ENCODE peak calls at places on chromosomes 1 and 21, in five cellular contexts. F is upper lobe of right lung; Y is trophoblast cell; X is K562; H is CD4-positive, CD25-positive, alpha-beta regulatory T cell. N is an unnamed sample.

GRCh38 chr1:115301438-115302020 is 36.5 kb downstream of the NGF start:
- DNase-seq in F (no peak), Y (no peak), X (no peak), H (no peak), N (no peak)

GRCh38 chr1:40818264-40818961 is 34.8 kb downstream of the KCNQ4 start:
- DNase-seq in F (peak; percentile 87), Y (peak; percentile 27), X (peak; percentile 46), H (peak; percentile 91), N (no peak)

GRCh38 chr1:67350783-67351182 is 43.1 kb downstream of the IL12RB2 start:
- DNase-seq in F (no peak), Y (no peak), X (peak; percentile 35), H (peak; percentile 50), N (no peak)

GRCh38 chr1:178109348-178110143 is 15.6 kb downstream of the RASAL2 start:
- DNase-seq in F (no peak), Y (no peak), X (no peak), H (no peak), N (no peak)

GRCh38 chr1:240337795-240338194 is 246.1 kb downstream of the FMN2 start:
- DNase-seq in F (no peak), Y (no peak), X (no peak), H (no peak), N (no peak)

GRCh38 chr21:37155216-37155615 is 82.2 kb downstream of the TTC3 start:
- DNase-seq in F (no peak), Y (no peak), X (no peak), H (no peak), N (no peak)

GRCh38 chr1:116178837-116179236 is 67.6 kb downstream of the MAB21L3 start:
- DNase-seq in F (no peak), Y (no peak), X (no peak), H (no peak), N (no peak)

GRCh38 chr1:2805801-2806430 is 4.4 kb upstream of the TTC34 start:
- DNase-seq in F (no peak), Y (no peak), X (no peak), H (no peak), N (no peak)

GRCh38 chr1:202173993-202174392 is 13.6 kb upstream of the PTPN7 start:
- DNase-seq in F (peak; percentile 61), Y (no peak), X (no peak), H (no peak), N (no peak)

GRCh38 chr21:40635336-40635735 is 211.6 kb downstream of the DSCAM start:
- DNase-seq in F (no peak), Y (no peak), X (no peak), H (no peak), N (no peak)

GRCh38 chr1:176450526-176450925 is 12.4 kb upstream of the PAPPA2 start:
- DNase-seq in F (no peak), Y (peak; percentile 96), X (no peak), H (no peak), N (no peak)

GRCh38 chr1:173113015-173113741 is 62.4 kb upstream of the TNFSF18 start:
- DNase-seq in F (no peak), Y (no peak), X (no peak), H (no peak), N (no peak)

GRCh38 chr1:206021008-206021795 is 2.5 kb downstream of the CTSE start:
- DNase-seq in F (no peak), Y (no peak), X (no peak), H (no peak), N (no peak)

GRCh38 chr1:158149577-158150269 is 31.0 kb upstream of the CD1D start:
- DNase-seq in F (peak; percentile 95), Y (peak; percentile 84), X (peak; percentile 93), H (peak; percentile 67), N (peak; percentile 92)

GRCh38 chr1:53123462-53124129 is 18.8 kb downstream of the SLC1A7 start:
- DNase-seq in F (no peak), Y (no peak), X (no peak), H (no peak), N (no peak)

GRCh38 chr1:90317628-90318027 is 322.7 kb downstream of the ZNF326 start:
- DNase-seq in F (no peak), Y (no peak), X (no peak), H (no peak), N (no peak)

GRCh38 chr1:43331688-43332087 is 5.9 kb upstream of the MPL start:
- DNase-seq in F (no peak), Y (no peak), X (no peak), H (no peak), N (no peak)

GRCh38 chr1:114670083-114671010 is 498 bp upstream of the DENND2C start:
- DNase-seq in F (peak; percentile 98), Y (peak; percentile 81), X (peak; percentile 93), H (peak; percentile 84), N (peak; percentile 90)

GRCh38 chr1:202952818-202953217 is 5.3 kb downstream of the ADIPOR1 start:
- DNase-seq in F (no peak), Y (peak; percentile 31), X (no peak), H (peak; percentile 56), N (no peak)

GRCh38 chr1:78722521-78722920 is 72.9 kb downstream of the IFI44 start:
- DNase-seq in F (no peak), Y (no peak), X (no peak), H (no peak), N (no peak)

GRCh38 chr1:178310685-178311105 is 186.1 kb downstream of the CLEC20A start:
- DNase-seq in F (no peak), Y (peak; percentile 14), X (peak; percentile 55), H (peak; percentile 45), N (no peak)

GRCh38 chr1:51168266-51168845 is 66.3 kb downstream of the C1orf185 start:
- DNase-seq in F (no peak), Y (no peak), X (no peak), H (peak; percentile 12), N (no peak)

GRCh38 chr21:44590311-44590721 is 2.0 kb downstream of the KRTAP10-6 start:
- DNase-seq in F (peak; percentile 61), Y (no peak), X (no peak), H (no peak), N (no peak)

GRCh38 chr1:193417420-193417819 is 231.0 kb upstream of the B3GALT2 start:
- DNase-seq in F (peak; percentile 36), Y (no peak), X (no peak), H (peak; percentile 23), N (no peak)

GRCh38 chr1:53909946-53910345 is 16.0 kb downstream of the DIO1 start:
- DNase-seq in F (no peak), Y (no peak), X (no peak), H (no peak), N (no peak)

DNA sequence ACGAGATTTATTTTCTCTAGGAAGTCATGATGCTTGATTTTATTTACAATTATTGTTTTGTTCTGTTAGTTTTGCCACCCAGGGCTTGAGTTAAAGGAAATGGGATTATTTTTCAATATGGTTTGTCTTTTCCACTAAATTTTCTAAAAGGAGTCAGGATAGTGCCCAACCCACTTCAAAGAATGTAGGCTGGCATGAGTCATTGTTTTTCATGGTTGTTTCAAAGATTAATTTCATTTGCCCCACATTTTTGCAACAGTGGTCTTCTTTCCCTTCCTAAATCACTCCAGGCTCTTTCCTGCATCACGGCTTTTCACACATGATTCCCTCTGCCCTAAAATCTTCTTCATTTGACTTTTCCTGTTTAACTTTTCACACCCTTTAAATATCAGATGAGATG is 2.5 kb downstream of the SLAMF6 start:
- DNase-seq in F (no peak), Y (no peak), X (no peak), H (no peak), N (no peak)
- H3K4me3 ChIP-seq in F (peak overlapping the region; percentile 40), Y (no peak overlapping the region), X (no peak overlapping the region), H (peak overlapping the region; percentile 98), N (no peak overlapping the region)

GRCh38 chr1:204126941-204127340 is 24.9 kb downstream of the ETNK2 start:
- DNase-seq in F (no peak), Y (no peak), X (no peak), H (no peak), N (no peak)
- H3K4me1 ChIP-seq in F (peaks cover 13% of the 10 kb centered on the region), Y (peaks cover 7% of the 10 kb centered on the region), X (no peaks in the 10 kb centered on the region), H (no peaks in the 10 kb centered on the region), N (peaks cover 15% of the 10 kb centered on the region)

GRCh38 chr1:5975133-5975880 is 16.9 kb downstream of the NPHP4 start:
- DNase-seq in F (peak; percentile 66), Y (no peak), X (peak; percentile 29), H (peak; percentile 62), N (peak; percentile 66)
- H3K4me3 ChIP-seq in F (no peak overlapping the region), Y (no peak overlapping the region), X (no peak overlapping the region), H (no peak overlapping the region), N (no peak overlapping the region)

DNA sequence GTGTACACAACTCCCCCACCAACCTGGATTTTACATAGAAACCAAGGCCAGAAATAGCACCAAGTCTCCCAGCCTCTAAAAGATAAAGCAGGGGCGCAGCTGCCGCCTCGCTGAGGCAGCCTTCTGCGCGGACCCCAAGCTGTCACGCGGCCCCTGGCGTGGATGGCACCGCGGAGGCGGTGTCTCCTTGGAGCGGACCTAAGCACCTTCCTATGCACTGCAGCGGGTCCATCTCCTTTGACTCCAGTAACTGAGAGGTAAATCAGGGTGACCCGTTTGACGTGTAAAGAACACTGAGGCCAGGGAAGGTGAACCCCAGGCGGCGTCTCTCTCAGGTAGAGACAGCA is 17.0 kb downstream of the ZNF697 start:
- DNase-seq in F (no peak), Y (no peak), X (no peak), H (no peak), N (no peak)
- H3K4me1 ChIP-seq in F (peaks cover 58% of the 10 kb centered on the region), Y (peaks cover 17% of the 10 kb centered on the region), X (no peaks in the 10 kb centered on the region), H (no peaks in the 10 kb centered on the region), N (peaks cover 19% of the 10 kb centered on the region)

DNA sequence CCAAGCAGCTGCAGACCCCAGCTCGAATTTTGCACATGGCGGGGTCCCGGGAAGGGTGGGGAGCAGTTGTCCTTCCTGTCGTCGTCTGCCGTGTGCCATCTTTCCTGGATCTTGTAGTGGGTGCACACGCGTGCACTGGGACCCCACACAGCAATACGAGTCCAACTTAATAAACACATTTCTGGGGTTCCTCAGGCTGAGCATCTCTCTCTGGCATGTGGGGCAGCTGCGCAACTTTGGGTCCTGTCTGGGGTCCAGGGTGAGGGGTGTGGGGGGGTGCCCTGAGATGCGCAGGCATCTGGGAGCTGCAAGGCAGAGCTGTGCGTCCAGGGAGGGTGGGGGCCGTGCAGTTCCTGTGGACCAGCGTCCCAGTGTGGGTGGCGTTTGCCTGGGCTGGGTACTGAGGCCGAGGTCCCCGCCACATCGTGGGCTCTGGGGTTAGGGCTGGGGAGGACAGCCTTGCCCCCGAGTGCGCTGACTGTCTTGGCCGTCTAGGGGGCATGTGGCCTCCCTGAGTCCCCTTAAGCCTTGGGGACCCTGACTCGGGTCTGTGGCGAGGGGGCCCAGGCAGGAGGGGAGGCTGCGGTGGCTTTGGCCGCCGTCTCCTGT is 652 bp upstream of the PLEKHN1 start:
- DNase-seq in F (no peak), Y (no peak), X (no peak), H (no peak), N (no peak)
- H3K4me3 ChIP-seq in F (no peak overlapping the region), Y (no peak overlapping the region), X (no peak overlapping the region), H (no peak overlapping the region), N (no peak overlapping the region)

DNA sequence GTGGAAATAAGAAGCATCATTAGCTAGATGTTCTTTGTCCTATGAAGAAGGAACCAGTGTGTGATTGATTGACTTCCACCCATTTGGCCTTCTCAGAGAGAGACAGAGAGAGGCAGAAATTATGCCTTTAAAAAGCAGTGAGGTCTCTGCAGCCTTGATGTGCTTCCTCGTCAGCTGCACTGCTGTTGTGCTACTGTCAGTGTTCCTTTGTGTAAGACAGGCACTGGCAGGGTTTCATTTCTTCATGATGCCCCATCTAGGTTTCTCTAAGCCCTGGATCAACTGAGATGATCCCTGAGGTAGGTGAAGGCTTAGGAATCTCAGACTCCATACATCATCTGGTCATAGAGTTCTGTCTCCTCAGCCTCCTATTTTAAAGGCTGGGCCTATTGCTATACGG is 34.9 kb downstream of the GPR3 start:
- DNase-seq in F (no peak), Y (no peak), X (no peak), H (no peak), N (no peak)
- H3K4me1 ChIP-seq in F (peaks cover 57% of the 10 kb centered on the region), Y (peaks cover 19% of the 10 kb centered on the region), X (peaks cover 52% of the 10 kb centered on the region), H (peaks cover 71% of the 10 kb centered on the region), N (no peaks in the 10 kb centered on the region)